ENCODE peak calls at places on chromosomes 12 and 14, in six cellular contexts. Q, A, Y, S, B and J are unnamed samples.
A peak's percentile ranks its signal among the peaks of the same experiment; 100 is the strongest.

GRCh38 chr12:112711026-112711425 is 80.5 kb upstream of the RPH3A start:
- DNase-seq in Y (no peak), S (no peak), Q (no peak), B (no peak), A (no peak), J (no peak)

GRCh38 chr12:68932701-68933563 is at the start of gene CPM:
- DNase-seq in Y (peak; percentile 62), S (peak; percentile 58), A (peak; percentile 77), Q (no peak), B (no peak), J (peak; percentile 66)

GRCh38 chr12:114399664-114400211 is 6.2 kb downstream of the TBX5 start:
- DNase-seq in S (peak; percentile 12), Q (peak; percentile 62), B (no peak), Y (peak; percentile 22), A (peak; percentile 95), J (no peak)

GRCh38 chr12:129212221-129212630 is 358.9 kb downstream of the GLT1D1 start:
- DNase-seq in Y (no peak), A (peak; percentile 7), B (no peak), Q (no peak), S (no peak), J (no peak)

GRCh38 chr12:92393504-92393903 is 247.9 kb upstream of the BTG1 start:
- DNase-seq in S (peak; percentile 61), Y (peak; percentile 15), B (no peak), A (no peak), Q (no peak), J (no peak)

GRCh38 chr12:65280306-65280705 is 1.8 kb downstream of the MSRB3 start:
- DNase-seq in B (no peak), A (no peak), Y (no peak), S (no peak), Q (no peak), J (peak; percentile 77)

GRCh38 chr14:100106661-100107112 is 41.5 kb downstream of the EVL start:
- DNase-seq in Q (no peak), B (no peak), Y (no peak), S (no peak), A (no peak), J (no peak)

GRCh38 chr14:69300601-69301221 is 40.8 kb downstream of the GALNT16 start:
- DNase-seq in Y (no peak), B (no peak), A (peak; percentile 35), Q (no peak), S (no peak), J (no peak)

GRCh38 chr12:40405419-40405818 is 180.6 kb downstream of the LRRK2 start:
- DNase-seq in A (no peak), S (no peak), B (no peak), Y (no peak), Q (no peak), J (no peak)

GRCh38 chr14:26008290-26008689 is 589.5 kb downstream of the NOVA1 start:
- DNase-seq in Q (no peak), S (no peak), B (no peak), Y (peak; percentile 12), A (no peak), J (peak; percentile 33)

GRCh38 chr12:80627773-80628172 is 79.7 kb upstream of the MYF6 start:
- DNase-seq in S (no peak), A (no peak), Q (no peak), B (no peak), Y (no peak), J (no peak)

GRCh38 chr14:74608959-74609611 is 3.0 kb downstream of the LTBP2 start:
- DNase-seq in B (peak; percentile 45), S (peak; percentile 81), A (peak; percentile 96), Y (peak; percentile 86), Q (peak; percentile 79), J (peak; percentile 84)

GRCh38 chr12:120684523-120684932 is 2.4 kb upstream of the MLEC start:
- DNase-seq in Y (peak; percentile 52), A (no peak), Q (no peak), S (no peak), B (peak; percentile 85), J (peak; percentile 70)

GRCh38 chr14:68528031-68528687 is 264.7 kb downstream of the ZFP36L1 start:
- DNase-seq in A (no peak), Q (no peak), Y (no peak), S (no peak), B (no peak), J (no peak)

GRCh38 chr12:39393890-39394289 is 49.0 kb downstream of the KIF21A start:
- DNase-seq in Y (no peak), Q (no peak), S (no peak), B (no peak), A (no peak), J (no peak)

GRCh38 chr12:56079729-56080555 is at the start of gene ERBB3:
- DNase-seq in B (no peak), S (peak; percentile 90), A (peak; percentile 87), Q (peak; percentile 71), Y (peak; percentile 80), J (peak; percentile 82)

GRCh38 chr12:38402811-38403210 is 86.2 kb downstream of the ALG10B start:
- DNase-seq in S (no peak), Q (no peak), Y (no peak), B (no peak), A (no peak), J (no peak)

GRCh38 chr12:115149685-115150378 is 465.9 kb upstream of the TBX3 start:
- DNase-seq in B (no peak), S (no peak), Q (no peak), A (no peak), Y (peak; percentile 18), J (peak; percentile 5)

GRCh38 chr12:65613692-65614091 is 210.6 kb upstream of the HMGA2 start:
- DNase-seq in A (no peak), S (no peak), Y (no peak), B (no peak), Q (no peak), J (no peak)

GRCh38 chr12:124863409-124864325 is at the start of gene SCARB1:
- DNase-seq in Y (peak; percentile 85), A (peak; percentile 88), B (peak; percentile 26), S (peak; percentile 86), Q (peak; percentile 36), J (peak; percentile 97)
- TF ChIP-seq POLR2A in Y (peak; percentile 92), A (peak; percentile 45), B (peak; percentile 98), S (peak; percentile 85), Q (peak; percentile 85), J (peak; percentile 86)

GRCh38 chr14:105852378-105853088 is 326.1 kb downstream of the TMEM121 start:
- DNase-seq in B (no peak), Q (no peak), Y (no peak), S (no peak), A (no peak), J (no peak)

GRCh38 chr14:105849933-105850626 is 323.7 kb downstream of the TMEM121 start:
- DNase-seq in Y (no peak), B (no peak), A (no peak), Q (no peak), S (no peak), J (no peak)

GRCh38 chr14:105853089-105853906 is 326.9 kb downstream of the TMEM121 start:
- DNase-seq in B (peak; percentile 79), S (no peak), Q (no peak), Y (no peak), A (no peak), J (peak; percentile 61)

GRCh38 chr14:105850853-105851581 is 324.6 kb downstream of the TMEM121 start:
- DNase-seq in A (no peak), B (no peak), Q (no peak), Y (no peak), S (no peak), J (no peak)

DNA sequence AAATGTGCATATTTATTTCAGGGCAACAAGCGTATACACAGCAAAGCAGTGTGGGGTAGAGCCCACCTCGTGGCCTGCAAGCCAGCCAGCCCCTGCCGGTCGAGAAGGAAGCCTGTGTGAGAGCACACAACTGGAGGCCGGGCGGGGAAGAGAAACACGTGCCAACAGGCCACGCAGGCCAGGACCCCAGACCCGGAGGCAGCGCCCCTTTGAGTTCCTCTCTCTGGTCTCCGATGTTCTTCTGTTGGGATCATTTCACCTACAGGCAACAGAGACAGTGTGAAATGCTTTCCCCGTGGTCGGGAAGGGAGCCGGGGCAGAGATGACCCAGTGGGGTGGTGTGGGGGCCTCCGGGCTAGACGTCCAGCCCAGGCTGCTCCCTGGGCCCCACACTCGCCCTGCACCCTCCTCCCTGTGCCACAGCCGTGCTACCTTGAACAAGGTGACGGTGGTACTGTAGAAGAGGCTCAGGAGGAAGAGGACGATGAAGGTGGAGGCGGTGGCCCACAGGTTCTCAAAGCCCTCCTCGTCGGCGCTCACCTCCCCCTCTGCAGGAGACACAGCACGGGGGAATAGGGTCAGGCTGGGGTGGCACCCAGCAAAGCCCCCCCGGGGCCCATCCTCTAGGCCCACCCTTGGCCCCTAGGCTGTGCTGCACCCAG is 325.5 kb downstream of the TMEM121 start:
- DNase-seq in B (no peak), Q (no peak), Y (no peak), A (no peak), S (no peak), J (no peak)
- TF ChIP-seq MAX in B (no peak), Q (no peak), Y (no peak), A (no peak), S (no peak), J (no peak)

GRCh38 chr12:29710104-29710503 is 73.6 kb downstream of the TMTC1 start:
- DNase-seq in A (no peak), S (no peak), Q (no peak), Y (no peak), B (no peak), J (no peak)
- H3K4me3 ChIP-seq in A (no peak overlapping the region), S (no peak overlapping the region), Q (no peak overlapping the region), Y (no peak overlapping the region), B (no peak overlapping the region), J (no peak overlapping the region)

GRCh38 chr14:91375748-91376452 is 41.7 kb downstream of the CCDC88C start:
- DNase-seq in Q (no peak), B (no peak), S (no peak), Y (no peak), A (no peak), J (no peak)
- TF ChIP-seq POLR2A in Q (no peak), B (no peak), S (no peak), Y (no peak), A (no peak), J (no peak)

DNA sequence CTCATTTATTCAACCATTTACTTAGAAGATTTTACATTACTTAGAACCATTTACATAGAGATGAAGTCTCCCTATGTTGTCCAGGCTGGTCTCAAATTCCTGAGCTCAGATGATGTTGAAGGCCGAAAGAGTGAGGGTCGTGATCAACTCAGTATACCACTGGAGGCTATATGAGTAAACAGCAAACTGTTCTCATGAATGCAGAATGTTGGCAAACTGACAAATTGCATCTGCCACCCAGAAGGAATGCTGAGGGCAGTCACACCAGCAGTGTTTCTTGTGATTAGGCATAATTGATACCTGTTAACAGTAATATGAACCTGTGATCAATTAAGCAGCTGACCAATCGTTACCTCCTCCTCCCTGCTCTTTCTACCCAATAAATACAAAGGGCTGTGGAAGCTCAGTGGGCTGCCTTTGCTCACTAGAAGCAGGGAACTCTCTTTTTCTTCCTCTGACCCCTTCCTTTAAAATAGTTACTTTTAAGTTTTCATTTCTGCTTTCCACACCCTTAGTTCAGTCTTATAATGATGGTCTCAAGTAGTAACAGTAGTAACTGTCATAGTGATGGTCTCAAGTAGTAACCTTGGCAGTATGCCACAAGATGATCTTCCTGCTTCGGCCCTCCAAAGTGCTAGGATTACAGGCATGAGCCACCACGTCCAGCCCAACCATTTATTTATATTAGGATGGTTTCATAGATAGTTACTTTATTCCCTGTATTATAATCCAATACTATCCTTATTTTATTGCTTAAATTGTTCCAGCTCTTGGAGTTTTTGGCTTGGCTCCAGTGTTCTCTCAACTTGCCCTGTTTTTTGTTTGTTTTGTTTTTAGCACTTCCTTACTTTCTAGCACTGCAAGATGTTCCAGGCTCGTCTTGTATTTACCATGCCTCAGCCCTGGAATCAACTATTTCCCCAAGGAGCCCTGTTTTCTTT is 25.8 kb downstream of the LIMA1 start:
- DNase-seq in A (no peak), B (no peak), Y (peak; percentile 44), Q (no peak), S (no peak), J (no peak)
- TF ChIP-seq MAX in A (no peak), B (no peak), Y (no peak), Q (peak; percentile 7), S (no peak), J (no peak)